ENCODE peak calls at places on chromosomes 11 and 22, in five cellular contexts. F is fibroblast of lung, E is body of pancreas, C is right atrium auricular region, S is adrenal gland. L is an unnamed sample.

GRCh38 chr22:32723632-32724031 is 77.9 kb upstream of the TIMP3 start:
- DNase-seq in F (peak; percentile 96), S (peak; percentile 65), E (peak; percentile 31), C (peak; percentile 70), L (peak; percentile 80)

GRCh38 chr11:3037041-3037944 is 19.9 kb downstream of the CARS1 start:
- DNase-seq in E (peak; percentile 81), C (peak; percentile 82), S (peak; percentile 69), F (peak; percentile 73), L (peak; percentile 81)

GRCh38 chr11:73969991-73970800 is 12.4 kb downstream of the UCP2 start:
- DNase-seq in F (no peak), S (no peak), C (no peak), E (no peak), L (no peak)

GRCh38 chr22:43534916-43535315 is 123.1 kb downstream of the MPPED1 start:
- DNase-seq in C (no peak), E (no peak), S (no peak), F (no peak), L (no peak)

GRCh38 chr22:50218153-50218995 is 17.6 kb downstream of the SELENOO start:
- DNase-seq in S (no peak), C (no peak), F (no peak), E (no peak), L (no peak)

GRCh38 chr11:73866586-73866996 is 10.1 kb downstream of the COA4 start:
- DNase-seq in F (peak; percentile 94), S (peak; percentile 87), C (peak; percentile 69), E (no peak), L (peak; percentile 61)

GRCh38 chr11:112440518-112440917 is 179.9 kb upstream of the PLET1 start:
- DNase-seq in E (no peak), F (no peak), C (no peak), S (no peak), L (no peak)

GRCh38 chr11:69645801-69646492 is 5.0 kb downstream of the CCND1 start:
- DNase-seq in S (no peak), F (no peak), E (peak; percentile 54), C (no peak), L (no peak)

GRCh38 chr22:17576475-17576874 is 13.2 kb downstream of the SLC25A18 start:
- DNase-seq in C (no peak), F (no peak), S (no peak), E (no peak), L (no peak)

GRCh38 chr11:22192642-22193347 is at the start of gene ANO5:
- DNase-seq in F (no peak), E (peak; percentile 83), S (peak; percentile 64), C (peak; percentile 62), L (peak; percentile 87)

GRCh38 chr22:45966320-45966891 is 10.6 kb downstream of the WNT7B start:
- DNase-seq in C (no peak), E (peak; percentile 62), S (no peak), F (no peak), L (no peak)

GRCh38 chr11:119519796-119520195 is 96.8 kb upstream of the THY1 start:
- DNase-seq in F (no peak), S (no peak), C (no peak), E (no peak), L (peak; percentile 13)
- H3K27me3 ChIP-seq in F (peaks cover 12% of the 10 kb centered on the region), S (no peaks in the 10 kb centered on the region), C (no peaks in the 10 kb centered on the region), E (no peaks in the 10 kb centered on the region), L (no peaks in the 10 kb centered on the region)

DNA sequence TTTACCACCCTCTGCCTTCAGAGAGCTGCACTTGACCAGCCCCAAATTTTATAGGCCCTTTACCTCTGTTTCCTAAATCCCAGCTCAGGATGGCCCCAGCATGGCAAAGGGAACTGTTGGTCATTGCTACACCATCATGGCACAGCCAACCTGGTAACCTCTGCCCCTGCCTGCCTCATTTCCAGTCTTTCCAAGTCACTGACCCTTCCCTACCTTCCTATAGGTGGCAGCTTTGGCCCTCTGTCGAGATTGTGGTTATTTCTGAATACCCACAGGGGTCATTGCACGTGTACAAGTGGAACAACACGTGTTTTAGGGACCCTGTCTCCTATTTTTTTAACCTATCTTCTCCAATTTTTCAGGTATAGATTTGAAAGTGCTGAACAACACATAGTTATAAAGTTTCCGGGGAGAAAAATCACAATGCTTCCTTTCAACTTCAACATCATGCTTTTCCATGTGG is 2.8 kb downstream of the GALNT18 start:
- DNase-seq in F (no peak), S (no peak), E (no peak), C (no peak), L (no peak)
- H3K4me3 ChIP-seq in F (no peak overlapping the region), S (no peak overlapping the region), E (no peak overlapping the region), C (no peak overlapping the region), L (peak overlapping the region; percentile 69)

DNA sequence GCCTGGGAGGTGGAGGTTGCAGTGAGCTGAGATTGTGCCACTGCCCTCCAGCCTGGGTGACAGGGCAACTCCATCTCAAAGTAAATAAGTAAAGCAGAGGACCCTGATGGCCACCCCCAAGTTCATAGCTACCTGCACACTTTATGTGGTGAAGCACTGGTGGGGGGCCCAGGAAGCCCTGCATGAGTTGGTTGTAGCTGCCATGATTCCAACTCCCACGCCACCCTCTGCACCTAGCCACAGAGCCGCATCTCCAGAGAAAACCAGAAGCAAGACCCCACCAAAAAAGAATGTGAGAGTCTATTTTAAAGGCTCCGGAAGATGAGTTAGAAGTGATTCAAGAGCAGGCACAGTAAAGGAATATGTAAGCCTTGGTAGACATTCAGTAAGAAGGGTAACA is 20.4 kb upstream of the TMA7B start:
- DNase-seq in C (no peak), E (no peak), S (no peak), F (no peak), L (no peak)
- H3K4me1 ChIP-seq in C (no peaks in the 10 kb centered on the region), E (no peaks in the 10 kb centered on the region), S (no peaks in the 10 kb centered on the region), F (no peaks in the 10 kb centered on the region), L (no peaks in the 10 kb centered on the region)

GRCh38 chr11:105825141-105825540 is 196.9 kb downstream of the MSANTD4 start:
- DNase-seq in F (no peak), E (no peak), S (no peak), C (no peak), L (no peak)

GRCh38 chr11:105823495-105824033 is 198.5 kb downstream of the MSANTD4 start:
- DNase-seq in C (no peak), S (no peak), F (peak; percentile 19), E (no peak), L (no peak)

GRCh38 chr11:105821366-105821765 is 200.7 kb downstream of the MSANTD4 start:
- DNase-seq in E (no peak), S (no peak), F (no peak), C (no peak), L (no peak)

GRCh38 chr11:105821781-105822180 is 200.3 kb downstream of the MSANTD4 start:
- DNase-seq in E (no peak), C (no peak), F (no peak), S (no peak), L (no peak)

DNA sequence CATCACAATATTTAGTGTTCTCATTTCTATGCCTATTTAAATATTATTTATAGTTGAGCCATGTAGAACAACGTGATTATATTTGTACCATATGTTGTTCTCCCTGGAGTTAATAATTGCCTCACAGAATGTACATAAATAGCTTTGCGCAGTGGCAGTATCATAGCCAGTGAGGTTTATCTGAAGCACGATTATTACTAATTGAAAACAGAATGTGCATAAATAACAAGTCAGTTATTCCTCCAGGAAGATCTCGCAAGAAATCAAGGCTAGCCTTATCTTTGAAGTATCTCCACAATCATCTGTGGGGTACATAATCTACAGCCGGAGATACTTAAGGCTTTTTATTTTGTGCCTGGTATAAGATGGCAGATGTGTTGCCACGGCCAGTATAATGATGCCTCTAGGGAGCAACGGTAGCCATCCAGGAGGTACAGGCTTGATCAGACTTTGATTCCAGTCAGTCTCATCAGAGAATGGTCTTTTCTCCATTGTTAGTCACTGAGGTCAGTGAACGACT is 197.5 kb downstream of the MSANTD4 start:
- DNase-seq in C (no peak), E (no peak), F (no peak), S (no peak), L (no peak)
- H3K27me3 ChIP-seq in C (no peaks in the 10 kb centered on the region), E (no peaks in the 10 kb centered on the region), F (no peaks in the 10 kb centered on the region), S (no peaks in the 10 kb centered on the region), L (no peaks in the 10 kb centered on the region)

DNA sequence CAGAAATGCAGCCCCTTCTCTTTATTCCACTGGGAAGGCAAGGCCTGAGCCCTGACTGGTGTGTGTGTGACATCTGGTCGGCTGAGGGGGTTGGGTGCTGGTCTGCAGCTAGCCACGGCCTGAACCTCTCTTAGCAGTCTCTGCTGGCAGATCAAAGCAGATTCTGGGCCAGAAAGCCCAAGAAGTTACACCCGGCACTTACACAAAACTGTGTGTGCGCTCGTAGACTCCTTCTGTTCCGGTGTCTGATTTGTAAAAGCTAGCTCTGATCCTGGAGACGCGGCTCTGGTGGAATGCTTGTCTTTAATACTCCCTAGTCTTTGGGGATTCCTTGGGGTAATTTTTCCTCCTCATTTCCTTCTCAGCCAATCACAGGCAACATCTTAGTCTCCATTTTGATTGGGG is 5.5 kb downstream of the PKNOX2 start:
- DNase-seq in S (no peak), E (peak; percentile 26), F (no peak), C (no peak), L (peak; percentile 81)
- H3K4me3 ChIP-seq in S (no peak overlapping the region), E (no peak overlapping the region), F (no peak overlapping the region), C (no peak overlapping the region), L (no peak overlapping the region)

GRCh38 chr22:35534091-35534490 is 6.5 kb upstream of the RASD2 start:
- DNase-seq in S (no peak), C (no peak), F (no peak), E (no peak), L (no peak)
- H3K4me1 ChIP-seq in S (peaks cover 13% of the 10 kb centered on the region), C (no peaks in the 10 kb centered on the region), F (peaks cover 6% of the 10 kb centered on the region), E (no peaks in the 10 kb centered on the region), L (no peaks in the 10 kb centered on the region)

GRCh38 chr11:125179895-125180294 is 15.3 kb downstream of the PKNOX2 start:
- DNase-seq in E (no peak), S (no peak), C (no peak), F (no peak), L (no peak)
- H3K27me3 ChIP-seq in E (no peaks in the 10 kb centered on the region), S (no peaks in the 10 kb centered on the region), C (no peaks in the 10 kb centered on the region), F (no peaks in the 10 kb centered on the region), L (no peaks in the 10 kb centered on the region)

GRCh38 chr22:27399161-27399560 is 402.4 kb downstream of the MN1 start:
- DNase-seq in E (no peak), C (no peak), F (peak; percentile 17), S (no peak), L (no peak)
- H3K4me3 ChIP-seq in E (no peak overlapping the region), C (no peak overlapping the region), F (no peak overlapping the region), S (no peak overlapping the region), L (no peak overlapping the region)

GRCh38 chr11:122165972-122166371 is 50.0 kb upstream of the BLID start:
- DNase-seq in S (no peak), C (no peak), F (no peak), E (no peak), L (no peak)
- H3K4me1 ChIP-seq in S (no peaks in the 10 kb centered on the region), C (no peaks in the 10 kb centered on the region), F (peaks cover 56% of the 10 kb centered on the region), E (no peaks in the 10 kb centered on the region), L (no peaks in the 10 kb centered on the region)

DNA sequence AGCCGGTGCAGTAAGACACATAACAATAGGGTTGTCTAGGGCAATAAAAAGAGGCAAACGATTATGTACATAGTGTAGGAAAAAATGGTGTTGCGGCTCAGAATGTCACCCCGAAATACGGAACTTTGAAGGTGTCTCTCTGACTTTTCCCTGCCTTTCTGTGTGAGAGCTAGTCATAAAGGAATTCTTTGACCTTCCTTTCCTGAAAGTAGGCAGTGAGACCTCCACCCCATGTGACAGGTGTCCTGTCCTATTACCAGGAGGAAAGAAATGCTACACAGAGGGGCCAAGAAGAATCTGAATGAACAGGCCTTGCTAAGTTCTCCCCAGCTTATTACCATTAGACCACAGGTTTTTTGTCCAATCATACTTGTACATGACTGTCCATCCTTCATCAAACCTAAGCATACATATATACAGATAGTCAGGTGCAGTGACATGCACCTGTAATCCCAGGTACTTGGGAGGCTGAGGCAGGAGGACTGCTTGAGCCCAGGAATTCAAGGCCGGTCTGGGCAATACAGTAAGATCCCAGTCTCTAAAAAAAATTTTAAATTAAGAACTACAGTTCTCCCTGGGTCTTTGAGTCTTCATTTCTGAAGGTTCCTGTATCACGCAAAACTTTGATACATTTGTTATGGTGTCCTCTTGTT is 16.1 kb upstream of the TOP3B start:
- DNase-seq in S (no peak), C (no peak), F (no peak), E (no peak), L (no peak)
- H3K27me3 ChIP-seq in S (no peaks in the 10 kb centered on the region), C (no peaks in the 10 kb centered on the region), F (peaks cover 22% of the 10 kb centered on the region), E (no peaks in the 10 kb centered on the region), L (no peaks in the 10 kb centered on the region)